ENCODE peak calls at places on chromosomes 2 and 18, in five cellular contexts. G is T follicular helper cell; N is astrocyte of the spinal cord; J is stimulated activated CD4-positive, alpha-beta T cell treated with anti-CD3 and anti-CD28 coated beads, TNF-alpha, amount 100 ng/mL, for 1 hour; L is GM12865. A is an unnamed sample.

GRCh38 chr2:126482582-126483464 is 173.1 kb upstream of the GYPC start:
- DNase-seq in L (peak; percentile 49), G (no peak), N (no peak), J (no peak), A (no peak)

GRCh38 chr2:7430421-7430868 is 513.2 kb downstream of the RNF144A start:
- DNase-seq in L (no peak), G (no peak), J (no peak), N (no peak), A (no peak)

GRCh38 chr2:138415891-138416494 is 85.6 kb upstream of the SPOPL start:
- DNase-seq in N (peak; percentile 25), J (no peak), G (no peak), L (no peak), A (peak; percentile 21)

GRCh38 chr18:78781601-78781960 is 198.0 kb upstream of the SALL3 start:
- DNase-seq in J (no peak), G (no peak), N (no peak), L (no peak), A (no peak)

GRCh38 chr2:31956299-31956698 is 54.5 kb downstream of the MEMO1 start:
- DNase-seq in L (no peak), G (no peak), N (no peak), J (no peak), A (no peak)

GRCh38 chr2:231886071-231886681 is 40.0 kb downstream of the NPPC start:
- DNase-seq in N (no peak), L (peak; percentile 31), G (no peak), J (no peak), A (no peak)

GRCh38 chr2:176643711-176644110 is 374.5 kb downstream of the MTX2 start:
- DNase-seq in G (no peak), J (no peak), L (no peak), N (peak; percentile 30), A (no peak)

GRCh38 chr2:47784349-47784851 is 1.5 kb downstream of the MSH6 start:
- DNase-seq in L (no peak), J (no peak), N (peak; percentile 39), G (no peak), A (peak; percentile 62)